ENCODE peak calls at places on chromosomes 5 and 9, in five cellular contexts. O, R, A, G and T are unnamed samples.

GRCh38 chr9:124506433-124506832 is 766 bp downstream of the NR5A1 start:
- DNase-seq in G (no peak), A (no peak), R (no peak), O (no peak), T (no peak)

GRCh38 chr5:43008369-43009158 is 31.6 kb downstream of the ANXA2R start:
- DNase-seq in A (peak), R (peak), G (no peak), O (peak), T (peak)

GRCh38 chr5:155087036-155087435 is 73.5 kb downstream of the KIF4B start:
- DNase-seq in R (no peak), A (no peak), O (no peak), G (no peak), T (no peak)

GRCh38 chr5:74232281-74232680 is 408.2 kb downstream of the ENC1 start:
- DNase-seq in A (no peak), G (no peak), R (no peak), O (peak), T (no peak)

GRCh38 chr5:26572486-26572885 is 465.9 kb downstream of the CDH9 start:
- DNase-seq in G (no peak), O (no peak), R (no peak), A (no peak), T (no peak)

GRCh38 chr5:17743580-17744435 is 109.5 kb downstream of the TAF11L14 start:
- DNase-seq in G (no peak), R (no peak), A (no peak), O (no peak), T (no peak)

GRCh38 chr5:177234761-177235315 is 68.7 kb downstream of the RAB24 start:
- DNase-seq in G (no peak), O (no peak), R (no peak), A (no peak), T (no peak)

GRCh38 chr5:34486160-34486765 is 169.9 kb upstream of the RAI14 start:
- DNase-seq in R (peak), O (peak), G (peak), A (peak), T (peak)

GRCh38 chr5:32265902-32266301 is 46.8 kb downstream of the MTMR12 start:
- DNase-seq in A (no peak), O (no peak), R (no peak), G (no peak), T (no peak)

DNA sequence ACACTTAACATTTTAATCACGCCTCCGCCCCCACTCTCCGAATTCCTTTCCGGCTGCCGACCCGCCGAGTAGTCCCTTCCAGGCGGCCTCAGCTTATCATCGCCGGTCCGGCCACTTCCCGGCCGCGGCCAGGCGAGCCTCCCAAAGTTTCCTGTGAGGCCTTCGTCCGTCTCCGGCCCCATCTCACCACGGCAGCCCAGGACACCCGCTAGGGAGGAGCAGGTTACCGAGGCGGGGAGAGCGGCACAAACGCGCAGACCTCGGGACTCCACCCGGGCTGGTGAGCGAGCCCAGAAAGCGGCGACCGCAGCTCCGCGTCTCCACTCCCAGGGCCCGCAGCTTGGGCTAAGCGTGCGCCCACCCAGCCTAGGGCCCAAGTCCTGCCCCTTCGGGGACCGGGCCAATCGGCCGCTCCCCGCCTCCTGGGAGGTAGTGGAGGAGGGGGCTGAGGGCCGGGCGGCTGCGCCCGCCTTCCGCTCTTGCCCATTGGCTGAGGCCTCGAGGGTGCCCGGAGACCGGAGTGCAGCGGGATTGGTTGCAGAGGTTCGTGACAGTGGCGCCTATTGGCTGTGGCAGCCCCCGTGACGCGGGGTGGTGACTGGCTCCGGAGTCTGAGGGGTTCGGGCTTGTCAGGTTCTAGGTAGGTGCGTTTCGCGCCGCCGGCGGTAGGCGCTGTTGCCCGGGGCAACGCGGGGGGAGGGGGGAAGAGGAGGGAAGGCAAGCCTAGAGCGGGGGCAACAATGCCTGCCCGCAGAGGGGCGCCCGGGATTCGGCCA is 845 bp downstream of the FER start:
- DNase-seq in O (peak), A (peak), G (peak), R (peak), T (peak)
- TF ChIP-seq CTCF in O (no peak), A (no peak), G (peak), R (no peak), T (peak)

DNA sequence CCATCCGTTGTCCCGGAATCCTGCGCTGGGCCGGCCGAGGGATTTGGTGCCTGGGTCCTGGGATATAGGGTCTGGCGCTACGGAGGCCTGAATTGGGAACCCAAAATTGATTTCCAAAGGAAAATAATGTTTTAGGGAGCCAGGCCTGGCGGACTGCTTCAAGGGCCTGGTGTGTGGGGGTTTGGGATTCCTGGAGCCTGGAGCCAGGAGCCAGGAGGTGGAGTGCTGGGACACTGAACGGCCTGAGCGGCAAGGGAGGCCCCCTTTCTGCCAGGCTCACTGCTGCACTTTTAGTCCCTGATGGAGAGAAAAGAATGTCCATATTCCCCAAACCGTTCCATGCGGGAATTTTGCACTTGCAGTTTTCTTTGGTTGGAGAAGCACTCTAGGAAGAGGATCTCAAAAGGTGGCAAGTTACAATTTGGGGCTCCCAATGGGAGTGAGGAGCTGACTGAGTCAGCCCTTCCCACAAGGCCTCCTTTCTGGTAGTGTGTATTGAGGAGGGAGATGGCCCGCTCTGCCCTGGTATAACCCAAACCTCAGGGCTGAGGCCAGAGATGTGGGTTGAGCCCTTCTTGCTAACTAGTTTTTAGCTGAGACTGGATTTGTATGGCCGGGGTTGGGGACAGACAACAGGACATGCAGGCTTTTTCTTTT is 2.2 kb downstream of the LMX1B start:
- DNase-seq in O (no peak), G (no peak), R (no peak), A (no peak), T (no peak)
- TF ChIP-seq CTCF in O (no peak), G (peak), R (no peak), A (no peak), T (no peak)

GRCh38 chr9:137028281-137029057 is 432 bp upstream of the ABCA2 start:
- DNase-seq in A (peak), G (peak), O (peak), R (peak), T (peak)
- TF ChIP-seq CTCF in A (no peak), G (peak), O (no peak), R (peak), T (no peak)

GRCh38 chr9:98192503-98193335 is at the start of gene CORO2A:
- DNase-seq in G (peak), R (peak), A (peak), O (peak), T (peak)
- TF ChIP-seq CTCF in G (peak), R (no peak), A (no peak), O (peak), T (peak)